ENCODE peak calls at places on chromosome 6, in seven cellular contexts. X is neuronal stem cell, I is H9, N is IMR-90, T is trophoblast cell, B is H1, C is mesenchymal stem cell. H is an unnamed sample.

GRCh38 chr6:157376706-157377230 is 4.2 kb upstream of the ZDHHC14 start:
- DNase-seq in C (no peak), B (no peak), I (no peak), T (no peak), N (peak; percentile 16), X (no peak), H (no peak)

GRCh38 chr6:3389390-3390167 is 67.3 kb downstream of the SLC22A23 start:
- DNase-seq in X (no peak), B (no peak), N (peak; percentile 16), T (no peak), I (no peak), C (no peak), H (no peak)

GRCh38 chr6:63444768-63445167 is 125.0 kb upstream of the LGSN start:
- DNase-seq in B (no peak), C (no peak), I (no peak), N (no peak), X (no peak), T (no peak), H (no peak)

GRCh38 chr6:125858427-125859320 is 67.9 kb downstream of the NCOA7 start:
- DNase-seq in X (peak; percentile 62), I (peak; percentile 87), C (peak; percentile 83), B (peak; percentile 69), T (peak; percentile 62), N (peak; percentile 80), H (peak; percentile 95)

GRCh38 chr6:40176117-40176516 is 241.9 kb upstream of the MOCS1 start:
- DNase-seq in X (no peak), N (no peak), B (no peak), T (no peak), C (no peak), I (no peak), H (no peak)

GRCh38 chr6:127518212-127518709 is 874 bp downstream of the MTCL3 start:
- DNase-seq in C (no peak), I (no peak), N (no peak), X (peak; percentile 26), T (no peak), B (no peak), H (peak; percentile 63)

GRCh38 chr6:152173321-152173720 is 365.8 kb downstream of the ESR1 start:
- DNase-seq in T (no peak), I (no peak), C (no peak), N (no peak), B (no peak), X (no peak), H (peak; percentile 3)

GRCh38 chr6:144488590-144488989 is 203.5 kb downstream of the UTRN start:
- DNase-seq in N (no peak), I (no peak), B (no peak), X (no peak), C (no peak), T (no peak), H (no peak)

GRCh38 chr6:168101201-168102092 is 22.4 kb upstream of the FRMD1 start:
- DNase-seq in C (no peak), T (no peak), B (no peak), I (no peak), N (no peak), X (no peak), H (no peak)

GRCh38 chr6:83474309-83474708 is 38.0 kb upstream of the PRSS35 start:
- DNase-seq in C (peak; percentile 44), I (no peak), X (no peak), N (peak; percentile 34), T (no peak), B (no peak), H (no peak)

GRCh38 chr6:105152865-105153264 is 26.9 kb downstream of the POPDC3 start:
- DNase-seq in X (no peak), C (no peak), B (no peak), I (no peak), N (no peak), T (no peak), H (no peak)

GRCh38 chr6:105153676-105154075 is 26.1 kb downstream of the POPDC3 start:
- DNase-seq in X (no peak), I (no peak), B (no peak), C (no peak), N (no peak), T (no peak), H (no peak)

GRCh38 chr6:105151644-105152043 is 28.2 kb downstream of the POPDC3 start:
- DNase-seq in B (no peak), C (no peak), N (peak; percentile 36), I (no peak), X (no peak), T (no peak), H (no peak)
- H2AK5ac ChIP-seq in B (no peak overlapping the region), C (no peak overlapping the region), N (no peak overlapping the region), I (no peak overlapping the region), X (no peak overlapping the region), T (no peak overlapping the region), H (no peak overlapping the region)

DNA sequence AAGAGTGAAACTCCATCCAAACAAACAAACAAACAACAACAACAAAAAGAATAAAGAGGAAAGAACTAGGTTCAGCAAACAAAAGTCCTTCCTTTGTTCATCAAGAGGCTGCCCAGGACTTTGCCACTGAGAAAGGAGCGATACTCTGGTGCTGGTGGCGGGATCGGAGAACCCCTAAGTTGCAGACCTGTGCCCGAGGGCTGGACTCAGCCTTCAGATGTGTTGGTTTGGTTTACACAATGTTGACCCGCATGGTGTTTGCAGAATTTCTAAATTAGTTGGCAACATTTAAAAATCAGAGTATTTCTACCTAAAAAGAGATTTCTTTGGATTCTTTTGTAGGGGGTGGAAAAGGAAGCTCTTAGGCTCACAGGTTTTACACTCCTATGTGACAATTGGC is 42.5 kb downstream of the TRAM2 start:
- DNase-seq in X (no peak), B (no peak), N (no peak), C (no peak), T (no peak), I (no peak), H (no peak)
- H3K18ac ChIP-seq in X (no peak overlapping the region), B (no peak overlapping the region), N (no peak overlapping the region), C (no peak overlapping the region), T (no peak overlapping the region), I (no peak overlapping the region), H (no peak overlapping the region)

GRCh38 chr6:54700158-54700557 is 146.4 kb upstream of the FAM83B start:
- DNase-seq in T (no peak), B (no peak), N (no peak), X (no peak), I (no peak), C (no peak), H (no peak)
- H2AK5ac ChIP-seq in T (peak overlapping the region; percentile 79), B (no peak overlapping the region), N (no peak overlapping the region), X (no peak overlapping the region), I (no peak overlapping the region), C (no peak overlapping the region), H (no peak overlapping the region)

DNA sequence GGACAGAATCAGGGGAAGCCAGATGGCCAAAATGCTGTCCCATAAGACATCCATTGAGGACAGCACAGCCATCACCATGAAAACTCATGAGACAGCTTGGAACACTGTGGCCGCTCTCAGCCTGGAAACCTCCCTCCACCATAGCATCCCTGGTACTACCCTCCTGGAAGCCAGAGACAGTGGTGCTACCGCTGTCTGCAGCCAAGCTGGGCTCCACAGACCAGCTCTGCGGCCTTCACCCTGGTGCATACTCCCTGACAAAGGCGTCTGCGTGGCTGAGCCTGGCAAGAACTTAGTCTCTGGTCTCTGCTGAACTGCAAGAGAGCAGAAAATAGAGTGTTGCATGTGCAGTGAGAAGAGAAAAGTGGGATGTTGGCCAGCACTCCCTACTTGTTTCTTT is 558.0 kb downstream of the C6orf118 start:
- DNase-seq in N (no peak), T (no peak), I (no peak), X (no peak), B (no peak), C (no peak), H (no peak)
- H3K18ac ChIP-seq in N (no peak overlapping the region), T (no peak overlapping the region), I (no peak overlapping the region), X (peak overlapping the region; percentile 31), B (no peak overlapping the region), C (no peak overlapping the region), H (no peak overlapping the region)

GRCh38 chr6:165448210-165448609 is 138.8 kb upstream of the C6orf118 start:
- DNase-seq in C (no peak), T (peak; percentile 57), X (no peak), N (no peak), B (no peak), I (peak; percentile 49), H (peak; percentile 47)
- H2AK5ac ChIP-seq in C (no peak overlapping the region), T (no peak overlapping the region), X (no peak overlapping the region), N (no peak overlapping the region), B (no peak overlapping the region), I (no peak overlapping the region), H (no peak overlapping the region)

DNA sequence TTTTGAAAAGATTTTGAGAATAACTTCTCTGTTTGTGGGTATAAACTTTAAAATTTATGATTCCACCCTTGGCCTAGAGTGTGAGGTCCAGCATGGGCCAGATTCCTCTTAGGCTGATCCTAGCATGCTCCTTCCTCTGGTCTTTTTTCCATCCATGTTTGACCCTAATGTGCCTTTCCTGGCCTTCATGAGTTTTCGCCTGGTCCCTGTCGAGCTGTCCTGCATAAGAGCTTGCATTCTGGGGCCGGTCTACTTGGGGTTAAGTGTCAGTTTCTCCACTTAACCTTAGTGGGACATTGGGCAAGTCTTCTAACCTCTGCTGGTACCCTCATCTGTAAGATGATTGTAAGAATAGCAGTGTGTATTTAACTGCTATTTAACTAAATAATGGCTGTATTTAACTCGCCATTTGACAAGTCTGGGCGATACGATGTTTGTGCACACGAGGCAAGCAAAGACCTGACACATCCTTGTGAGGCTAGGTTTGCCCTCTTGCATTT is 40.7 kb upstream of the TAGAP start:
- DNase-seq in N (no peak), X (no peak), I (no peak), T (peak; percentile 77), C (no peak), B (no peak), H (no peak)
- H3K18ac ChIP-seq in N (no peak overlapping the region), X (peak overlapping the region; percentile 51), I (no peak overlapping the region), T (no peak overlapping the region), C (no peak overlapping the region), B (no peak overlapping the region), H (no peak overlapping the region)

DNA sequence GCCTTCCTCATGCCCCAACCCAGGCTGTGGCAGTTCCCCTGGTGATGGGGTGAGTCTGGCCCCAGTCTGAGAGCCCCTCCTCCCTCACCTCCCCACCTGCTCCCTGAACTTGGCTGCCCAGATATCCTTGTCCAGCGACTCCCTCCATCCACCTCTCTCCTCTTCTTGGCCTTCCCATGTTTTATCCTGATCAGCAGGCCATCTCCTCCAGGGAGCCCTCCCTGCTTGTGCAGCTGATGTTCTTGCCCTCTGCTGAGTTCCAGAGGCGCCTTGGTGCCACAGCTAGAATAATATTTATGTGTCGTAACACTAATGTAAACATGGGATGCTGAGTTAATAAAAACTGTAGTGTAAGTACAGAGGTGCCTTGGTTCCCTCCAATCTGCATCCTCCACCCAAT is 10.4 kb upstream of the IP6K3 start:
- DNase-seq in X (no peak), C (peak; percentile 35), B (no peak), I (no peak), T (no peak), N (no peak), H (no peak)
- H2AK5ac ChIP-seq in X (peak overlapping the region; percentile 89), C (peak overlapping the region; percentile 10), B (no peak overlapping the region), I (no peak overlapping the region), T (no peak overlapping the region), N (peak overlapping the region; percentile 30), H (no peak overlapping the region)

DNA sequence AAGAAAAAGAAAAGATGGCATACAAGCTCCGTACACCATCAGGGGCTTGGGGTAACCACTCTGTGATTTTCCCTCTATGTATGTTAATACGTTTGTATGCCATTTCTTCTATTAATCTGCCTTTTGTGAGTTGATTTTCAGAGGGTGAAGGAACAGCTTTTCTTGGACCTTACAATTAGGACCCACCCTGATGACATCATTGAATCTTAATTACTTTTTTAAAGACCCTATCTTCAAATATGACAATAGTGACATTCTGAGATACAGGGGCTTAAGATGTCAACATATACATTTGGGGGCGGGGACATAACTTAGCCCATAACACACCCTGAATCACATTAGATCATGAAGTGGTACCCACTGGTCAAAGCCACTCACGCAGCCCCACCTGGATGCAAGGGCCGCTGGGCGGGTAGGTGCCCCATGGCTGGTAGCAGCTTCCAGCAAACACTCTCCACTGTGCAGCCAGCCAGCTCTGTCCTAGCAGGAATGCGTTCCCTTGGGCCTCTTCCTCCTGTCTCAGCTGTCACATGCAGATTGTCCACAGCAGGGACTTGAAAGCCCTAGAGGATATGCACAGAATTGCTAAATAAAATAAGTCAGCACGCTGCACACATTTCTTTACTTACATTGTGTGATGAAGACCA is 74.5 kb downstream of the FOXF2 start:
- DNase-seq in X (no peak), C (no peak), B (no peak), N (no peak), T (no peak), I (no peak), H (no peak)
- H3K18ac ChIP-seq in X (no peak overlapping the region), C (no peak overlapping the region), B (peak overlapping the region; percentile 51), N (no peak overlapping the region), T (no peak overlapping the region), I (no peak overlapping the region), H (no peak overlapping the region)

H was measured in mesendoderm.